ENCODE peak calls at places on chromosome 2, in four cellular contexts. F is NCI-H748 treated with DMSO at 0.1 percent for 48 hours; O is CD4-positive, CD25-positive, alpha-beta regulatory T cell; K is HFFc6. V is an unnamed sample.

GRCh38 chr2:57296795-57297517 is 749.6 kb upstream of the VRK2 start:
- DNase-seq in F (no peak), O (no peak), K (peak), V (no peak)

GRCh38 chr2:186201371-186201770 is 284.7 kb upstream of the ZC3H15 start:
- DNase-seq in F (no peak), O (no peak), K (no peak), V (no peak)

GRCh38 chr2:218036371-218036770 is 32.7 kb upstream of the RUFY4 start:
- DNase-seq in F (no peak), O (no peak), K (no peak), V (no peak)

GRCh38 chr2:227163998-227164744 is at the start of the genes COL4A3 and COL4A4:
- DNase-seq in F (peak), O (no peak), K (no peak), V (no peak)

GRCh38 chr2:236971131-236971850 is 114.4 kb upstream of the COPS8 start:
- DNase-seq in F (no peak), O (no peak), K (no peak), V (no peak)

GRCh38 chr2:239225456-239225855 is 175.4 kb downstream of the HDAC4 start:
- DNase-seq in F (no peak), O (no peak), K (no peak), V (no peak)

GRCh38 chr2:47193607-47194006 is 38.5 kb upstream of the STPG4 start:
- DNase-seq in F (no peak), O (no peak), K (no peak), V (no peak)

GRCh38 chr2:98502556-98503335 is 58.1 kb downstream of the INPP4A start:
- DNase-seq in F (no peak), O (no peak), K (peak), V (no peak)

GRCh38 chr2:209495855-209496585 is 72.2 kb downstream of the MAP2 start:
- DNase-seq in F (peak), O (no peak), K (peak), V (peak)

GRCh38 chr2:230956827-230957755 is 32.0 kb upstream of the GPR55 start:
- DNase-seq in F (peak), O (peak), K (peak), V (no peak)

GRCh38 chr2:232444409-232445148 is 11.4 kb upstream of the ALPI start:
- DNase-seq in F (no peak), O (peak), K (peak), V (no peak)

GRCh38 chr2:203909946-203910476 is 26.6 kb upstream of the ICOS start:
- DNase-seq in F (no peak), O (no peak), K (no peak), V (no peak)

GRCh38 chr2:235493402-235493774 is 455 bp upstream of the AGAP1 start:
- DNase-seq in F (no peak), O (no peak), K (no peak), V (no peak)

GRCh38 chr2:242012956-242013764 is 143.6 kb downstream of the RTP5 start:
- DNase-seq in F (no peak), O (no peak), K (no peak), V (no peak)

GRCh38 chr2:33069894-33070651 is 123.3 kb downstream of the LTBP1 start:
- DNase-seq in F (no peak), O (no peak), K (peak), V (no peak)

GRCh38 chr2:233486778-233487552 is 79.6 kb downstream of the USP40 start:
- DNase-seq in F (no peak), O (no peak), K (peak), V (no peak)

GRCh38 chr2:148969585-148970180 is 68.8 kb upstream of the LYPD6B start:
- DNase-seq in F (no peak), O (no peak), K (no peak), V (no peak)

GRCh38 chr2:136131484-136131960 is 13.6 kb upstream of the CXCR4 start:
- DNase-seq in F (no peak), O (peak), K (no peak), V (no peak)

GRCh38 chr2:86453838-86454237 is 12.7 kb downstream of the KDM3A start:
- DNase-seq in F (no peak), O (no peak), K (peak), V (no peak)

GRCh38 chr2:120180066-120180465 is 43.1 kb downstream of the TMEM185B start:
- DNase-seq in F (no peak), O (no peak), K (no peak), V (no peak)

GRCh38 chr2:137706786-137707613 is 257.3 kb upstream of the HNMT start:
- DNase-seq in F (no peak), O (no peak), K (no peak), V (no peak)

GRCh38 chr2:174692256-174692830 is 71.9 kb downstream of the CHRNA1 start:
- DNase-seq in F (no peak), O (no peak), K (peak), V (no peak)

GRCh38 chr2:187567126-187567525 is 12.9 kb upstream of the TFPI start:
- DNase-seq in F (no peak), O (no peak), K (no peak), V (no peak)

GRCh38 chr2:55585451-55586079 is 31.9 kb downstream of the PPP4R3B start:
- DNase-seq in F (no peak), O (no peak), K (peak), V (no peak)

GRCh38 chr2:88054300-88055048 is 1.1 kb downstream of the KRCC1 start:
- DNase-seq in F (no peak), O (peak), K (no peak), V (no peak)

GRCh38 chr2:48589170-48589767 is 28.4 kb upstream of the GTF2A1L start:
- DNase-seq in F (peak), O (no peak), K (peak), V (no peak)

GRCh38 chr2:14301331-14301730 is 331.2 kb upstream of the LRATD1 start:
- DNase-seq in F (no peak), O (no peak), K (no peak), V (no peak)

GRCh38 chr2:54503192-54503591 is 47.1 kb downstream of the SPTBN1 start:
- DNase-seq in F (peak), O (no peak), K (no peak), V (no peak)

GRCh38 chr2:10830641-10831386 is 18.2 kb upstream of the PDIA6 start:
- DNase-seq in F (no peak), O (no peak), K (no peak), V (no peak)

GRCh38 chr2:159942149-159942548 is 120.3 kb downstream of the PLA2R1 start:
- DNase-seq in F (no peak), O (no peak), K (no peak), V (no peak)

GRCh38 chr2:23480991-23481797 is 96.2 kb downstream of the KLHL29 start:
- DNase-seq in F (no peak), O (no peak), K (peak), V (no peak)

V was measured in NCI-H2107.